ENCODE peak calls at places on chromosomes 16 and 17, in four cellular contexts. P is Panc1, O is fibroblast of mammary gland, X is GM06990. D is an unnamed sample.

GRCh38 chr16:4261557-4262172 is 11.2 kb downstream of the TFAP4 start:
- DNase-seq in P (no peak), O (peak), X (peak), D (peak)

GRCh38 chr16:81445143-81445922 is 725 bp downstream of the CMIP start:
- DNase-seq in X (peak), O (no peak), P (no peak), D (peak)

GRCh38 chr17:21369395-21369794 is 6.8 kb upstream of the KCNJ12 start:
- DNase-seq in O (no peak), P (no peak), X (no peak), D (no peak)

GRCh38 chr17:27778193-27778592 is 22.1 kb downstream of the NOS2 start:
- DNase-seq in P (no peak), X (no peak), O (peak), D (no peak)

GRCh38 chr16:56576585-56577299 is 11.9 kb downstream of the MT4 start:
- DNase-seq in P (no peak), X (peak), O (peak), D (peak)

GRCh38 chr16:10088380-10088793 is 93.8 kb downstream of the GRIN2A start:
- DNase-seq in P (no peak), X (no peak), O (peak), D (no peak)

GRCh38 chr16:30356401-30357084 is 1.4 kb upstream of the CD2BP2 start:
- DNase-seq in P (no peak), O (no peak), X (no peak), D (no peak)

GRCh38 chr17:40349477-40350409 is 14.8 kb downstream of the GJD3 start:
- DNase-seq in P (no peak), X (no peak), O (peak), D (no peak)

GRCh38 chr17:77432791-77433190 is 292.0 kb downstream of the SEC14L1 start:
- DNase-seq in O (no peak), P (no peak), X (no peak), D (no peak)

GRCh38 chr16:25126820-25127232 is 15.3 kb downstream of the LCMT1 start:
- DNase-seq in O (peak), X (no peak), P (no peak), D (no peak)

GRCh38 chr16:14181371-14182050 is 110.4 kb downstream of the MRTFB start:
- DNase-seq in P (no peak), X (no peak), O (peak), D (no peak)

GRCh38 chr16:46768809-46769208 is 20.7 kb upstream of the MYLK3 start:
- DNase-seq in X (no peak), O (no peak), P (no peak), D (no peak)

GRCh38 chr17:42984486-42984885 is 4.1 kb downstream of the RUNDC1 start:
- DNase-seq in X (no peak), O (no peak), P (no peak), D (no peak)

GRCh38 chr17:42982266-42982665 is 1.9 kb downstream of the RUNDC1 start:
- DNase-seq in X (no peak), O (no peak), P (no peak), D (no peak)

GRCh38 chr17:42980274-42980765 is at the start of gene RUNDC1:
- DNase-seq in X (peak), P (no peak), O (peak), D (peak)

GRCh38 chr17:42979511-42980273 is at the start of gene PTGES3L:
- DNase-seq in O (no peak), X (no peak), P (no peak), D (peak)

GRCh38 chr17:42980766-42981397 is 517 bp downstream of the RUNDC1 start:
- DNase-seq in O (peak), X (peak), P (no peak), D (peak)
- TF ChIP-seq CTCF in O (no peak), X (peak), P (no peak), D (no peak)

GRCh38 chr17:74566132-74566753 is 1.1 kb downstream of the CD300H start:
- DNase-seq in O (peak), P (peak), X (no peak), D (peak)
- TF ChIP-seq CTCF in O (peak), P (peak), X (peak), D (peak)

GRCh38 chr17:71447644-71448043 is 673.2 kb upstream of the SOX9 start:
- DNase-seq in X (no peak), P (no peak), O (no peak), D (no peak)
- TF ChIP-seq CTCF in X (no peak), P (no peak), O (no peak), D (no peak)

DNA sequence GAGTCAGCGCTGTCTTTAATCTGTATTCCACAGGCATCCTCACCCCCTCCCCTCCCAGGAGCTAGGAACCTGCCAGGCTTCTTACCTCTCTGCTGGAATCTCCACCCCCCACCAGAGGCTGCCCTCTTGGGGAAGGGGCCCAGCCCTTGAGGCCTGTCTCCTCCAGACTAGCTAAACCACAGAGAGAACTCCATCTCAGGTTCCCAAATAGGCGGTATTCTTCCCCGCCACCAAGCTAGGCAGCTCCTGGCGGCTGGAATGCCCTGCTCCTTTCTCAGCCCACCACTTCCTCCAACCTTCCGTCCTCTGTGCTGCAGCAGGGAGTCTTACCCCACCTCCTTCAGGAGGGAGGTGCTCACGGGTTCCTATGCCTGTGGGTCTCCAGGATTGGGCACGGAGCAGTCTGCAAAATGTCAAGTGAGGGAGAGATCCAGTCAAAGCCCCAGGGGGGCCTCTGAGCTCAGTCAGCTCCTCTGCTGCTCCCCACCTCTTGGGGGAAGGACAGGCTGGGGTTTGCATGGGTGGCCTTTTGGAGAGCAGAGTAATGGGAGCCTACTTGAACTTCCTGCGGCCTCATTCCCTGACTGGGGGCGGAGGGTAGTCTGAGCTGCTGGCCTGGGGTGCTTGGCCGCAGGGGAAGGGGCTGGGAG is 55.7 kb downstream of the SREBF1 start:
- DNase-seq in X (no peak), O (peak), P (no peak), D (no peak)
- TF ChIP-seq CTCF in X (no peak), O (peak), P (peak), D (no peak)

GRCh38 chr17:80181431-80181830 is 11.6 kb downstream of the CARD14 start:
- DNase-seq in P (no peak), O (no peak), X (no peak), D (no peak)
- TF ChIP-seq CTCF in P (no peak), O (no peak), X (no peak), D (no peak)

GRCh38 chr17:82616021-82616703 is 32.1 kb downstream of the WDR45B start:
- DNase-seq in O (no peak), X (no peak), P (no peak), D (no peak)
- TF ChIP-seq CTCF in O (no peak), X (no peak), P (no peak), D (no peak)

DNA sequence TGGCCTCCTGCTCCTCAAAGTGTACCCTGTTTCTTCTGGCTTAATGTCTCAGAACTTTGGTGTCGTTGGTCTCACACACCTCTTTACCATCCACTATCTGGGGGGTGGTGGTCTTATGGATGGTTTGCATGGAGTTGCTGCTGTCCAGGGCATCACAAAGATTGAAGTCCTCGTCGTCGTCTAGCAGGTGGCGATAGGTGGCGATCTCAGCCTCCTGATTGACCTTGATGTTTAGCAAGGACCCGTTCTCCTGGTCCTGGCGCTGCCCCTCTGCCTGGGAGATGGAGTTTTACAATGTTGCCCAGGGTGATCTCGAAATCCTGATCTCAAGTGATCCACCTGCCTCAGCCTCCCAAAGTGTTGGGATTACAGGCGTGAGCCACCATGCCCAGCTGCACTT is 31.1 kb upstream of the HELZ start:
- DNase-seq in X (no peak), P (no peak), O (no peak), D (no peak)
- TF ChIP-seq CTCF in X (no peak), P (peak), O (no peak), D (no peak)

GRCh38 chr17:81176656-81177055 is 10.6 kb upstream of the AATK start:
- DNase-seq in X (no peak), O (peak), P (no peak), D (no peak)
- TF ChIP-seq CTCF in X (no peak), O (no peak), P (no peak), D (no peak)

D was measured in GM20000.